ENCODE peak calls at places on chromosomes 7 and 10, in six cellular contexts. One of them, this sample, is unnamed.

GRCh38 chr10:6299234-6299633 is 96.5 kb downstream of the PFKFB3 start:
- DNase-seq in right atrium auricular region: no peak
- DNase-seq in tibial nerve: no peak
- DNase-seq in Caki2: peak
- DNase-seq in activated CD8-positive, alpha-beta memory T cell treated with anti-CD3 and anti-CD28 coated beads, Interleukin-2, amount 50 U/mL, for 48 hours: peak
- DNase-seq in HAP-1: no peak
- DNase-seq in this sample: no peak

GRCh38 chr7:77651544-77652162 is 44.6 kb upstream of the RSBN1L start:
- DNase-seq in right atrium auricular region: no peak
- DNase-seq in tibial nerve: no peak
- DNase-seq in Caki2: peak
- DNase-seq in activated CD8-positive, alpha-beta memory T cell treated with anti-CD3 and anti-CD28 coated beads, Interleukin-2, amount 50 U/mL, for 48 hours: no peak
- DNase-seq in HAP-1: peak
- DNase-seq in this sample: no peak

GRCh38 chr10:114715171-114715670 is 57.1 kb upstream of the ABLIM1 start:
- DNase-seq in right atrium auricular region: no peak
- DNase-seq in tibial nerve: no peak
- DNase-seq in Caki2: no peak
- DNase-seq in activated CD8-positive, alpha-beta memory T cell treated with anti-CD3 and anti-CD28 coated beads, Interleukin-2, amount 50 U/mL, for 48 hours: no peak
- DNase-seq in HAP-1: no peak
- DNase-seq in this sample: no peak

GRCh38 chr10:8586504-8586903 is 532.0 kb downstream of the GATA3 start:
- DNase-seq in right atrium auricular region: no peak
- DNase-seq in tibial nerve: no peak
- DNase-seq in Caki2: no peak
- DNase-seq in activated CD8-positive, alpha-beta memory T cell treated with anti-CD3 and anti-CD28 coated beads, Interleukin-2, amount 50 U/mL, for 48 hours: no peak
- DNase-seq in HAP-1: no peak
- DNase-seq in this sample: no peak

GRCh38 chr10:43125881-43126731 is 12.1 kb upstream of the CSGALNACT2 start:
- DNase-seq in right atrium auricular region: peak
- DNase-seq in tibial nerve: no peak
- DNase-seq in Caki2: no peak
- DNase-seq in activated CD8-positive, alpha-beta memory T cell treated with anti-CD3 and anti-CD28 coated beads, Interleukin-2, amount 50 U/mL, for 48 hours: peak
- DNase-seq in HAP-1: no peak
- DNase-seq in this sample: no peak

GRCh38 chr10:103231047-103231551 is 14.6 kb upstream of the RPEL1 start:
- DNase-seq in right atrium auricular region: peak
- DNase-seq in tibial nerve: no peak
- DNase-seq in Caki2: peak
- DNase-seq in activated CD8-positive, alpha-beta memory T cell treated with anti-CD3 and anti-CD28 coated beads, Interleukin-2, amount 50 U/mL, for 48 hours: no peak
- DNase-seq in HAP-1: peak
- DNase-seq in this sample: peak

GRCh38 chr7:133705596-133705995 is 421.5 kb upstream of the LRGUK start:
- DNase-seq in right atrium auricular region: no peak
- DNase-seq in tibial nerve: no peak
- DNase-seq in Caki2: peak
- DNase-seq in activated CD8-positive, alpha-beta memory T cell treated with anti-CD3 and anti-CD28 coated beads, Interleukin-2, amount 50 U/mL, for 48 hours: no peak
- DNase-seq in HAP-1: no peak
- DNase-seq in this sample: no peak

GRCh38 chr7:142516038-142516501 is 233.2 kb upstream of the PRSS1 start:
- DNase-seq in right atrium auricular region: no peak
- DNase-seq in tibial nerve: no peak
- DNase-seq in Caki2: peak
- DNase-seq in activated CD8-positive, alpha-beta memory T cell treated with anti-CD3 and anti-CD28 coated beads, Interleukin-2, amount 50 U/mL, for 48 hours: no peak
- DNase-seq in HAP-1: peak
- DNase-seq in this sample: peak

GRCh38 chr10:71834343-71834674 is 16.7 kb downstream of the PSAP start:
- DNase-seq in right atrium auricular region: no peak
- DNase-seq in tibial nerve: no peak
- DNase-seq in Caki2: no peak
- DNase-seq in activated CD8-positive, alpha-beta memory T cell treated with anti-CD3 and anti-CD28 coated beads, Interleukin-2, amount 50 U/mL, for 48 hours: no peak
- DNase-seq in HAP-1: no peak
- DNase-seq in this sample: no peak

GRCh38 chr10:87767253-87767652 is 50.8 kb downstream of the ATAD1 start:
- DNase-seq in right atrium auricular region: no peak
- DNase-seq in tibial nerve: no peak
- DNase-seq in Caki2: no peak
- DNase-seq in activated CD8-positive, alpha-beta memory T cell treated with anti-CD3 and anti-CD28 coated beads, Interleukin-2, amount 50 U/mL, for 48 hours: no peak
- DNase-seq in HAP-1: no peak
- DNase-seq in this sample: no peak

GRCh38 chr7:132311747-132312146 is 264.5 kb downstream of the PLXNA4 start:
- DNase-seq in right atrium auricular region: no peak
- DNase-seq in tibial nerve: no peak
- DNase-seq in Caki2: no peak
- DNase-seq in activated CD8-positive, alpha-beta memory T cell treated with anti-CD3 and anti-CD28 coated beads, Interleukin-2, amount 50 U/mL, for 48 hours: no peak
- DNase-seq in HAP-1: no peak
- DNase-seq in this sample: no peak

GRCh38 chr10:99775850-99776249 is 6.6 kb upstream of the ABCC2 start:
- DNase-seq in right atrium auricular region: no peak
- DNase-seq in tibial nerve: no peak
- DNase-seq in Caki2: peak
- DNase-seq in activated CD8-positive, alpha-beta memory T cell treated with anti-CD3 and anti-CD28 coated beads, Interleukin-2, amount 50 U/mL, for 48 hours: no peak
- DNase-seq in HAP-1: no peak
- DNase-seq in this sample: no peak

GRCh38 chr7:76424413-76425111 is at the start of gene ZP3:
- DNase-seq in right atrium auricular region: no peak
- DNase-seq in tibial nerve: no peak
- DNase-seq in Caki2: peak
- DNase-seq in activated CD8-positive, alpha-beta memory T cell treated with anti-CD3 and anti-CD28 coated beads, Interleukin-2, amount 50 U/mL, for 48 hours: no peak
- DNase-seq in HAP-1: no peak
- DNase-seq in this sample: no peak

GRCh38 chr10:61863981-61864380 is 37.5 kb upstream of the ARID5B start:
- DNase-seq in right atrium auricular region: no peak
- DNase-seq in tibial nerve: no peak
- DNase-seq in Caki2: no peak
- DNase-seq in activated CD8-positive, alpha-beta memory T cell treated with anti-CD3 and anti-CD28 coated beads, Interleukin-2, amount 50 U/mL, for 48 hours: no peak
- DNase-seq in HAP-1: no peak
- DNase-seq in this sample: no peak

GRCh38 chr7:79982151-79982770 is 152.4 kb upstream of the GNAI1 start:
- DNase-seq in right atrium auricular region: no peak
- DNase-seq in tibial nerve: no peak
- DNase-seq in Caki2: no peak
- DNase-seq in activated CD8-positive, alpha-beta memory T cell treated with anti-CD3 and anti-CD28 coated beads, Interleukin-2, amount 50 U/mL, for 48 hours: no peak
- DNase-seq in HAP-1: no peak
- DNase-seq in this sample: no peak

This sample was measured in NT2/D1.